ENCODE peak calls at places on chromosomes 1 and 21, in six cellular contexts. N, A, K, L, E and P are unnamed samples.

GRCh38 chr21:44534688-44535087 is 5.3 kb downstream of the KRTAP10-1 start:
- DNase-seq in N (no peak), A (no peak), K (no peak), L (no peak), E (no peak), P (no peak)

GRCh38 chr1:86487131-86487804 is 18.5 kb downstream of the CLCA1 start:
- DNase-seq in N (no peak), A (no peak), K (no peak), L (no peak), E (no peak), P (no peak)

GRCh38 chr21:43286196-43286595 is 117.4 kb downstream of the CRYAA start:
- DNase-seq in N (no peak), A (no peak), K (no peak), L (no peak), E (no peak), P (no peak)

GRCh38 chr21:41363370-41364270 is 1.8 kb downstream of the MX2 start:
- DNase-seq in N (no peak), A (no peak), K (no peak), L (no peak), E (no peak), P (no peak)

GRCh38 chr1:162179121-162179520 is 109.6 kb downstream of the NOS1AP start:
- DNase-seq in N (no peak), A (no peak), K (no peak), L (no peak), E (no peak), P (no peak)

GRCh38 chr1:3372317-3372716 is 82.1 kb upstream of the ARHGEF16 start:
- DNase-seq in N (no peak), A (no peak), K (no peak), L (no peak), E (no peak), P (no peak)

GRCh38 chr1:10564063-10564462 is 89.3 kb downstream of the PEX14 start:
- DNase-seq in N (no peak), A (no peak), K (no peak), L (no peak), E (no peak), P (no peak)

GRCh38 chr1:24849653-24850295 is 80.3 kb downstream of the RUNX3 start:
- DNase-seq in N (no peak), A (no peak), K (no peak), L (peak), E (no peak), P (no peak)

GRCh38 chr21:21434944-21435343 is 436.7 kb downstream of the NCAM2 start:
- DNase-seq in N (no peak), A (no peak), K (no peak), L (no peak), E (no peak), P (no peak)

GRCh38 chr1:92567211-92567868 is 80.6 kb upstream of the GFI1 start:
- DNase-seq in N (no peak), A (no peak), K (no peak), L (no peak), E (no peak), P (no peak)

GRCh38 chr1:108661030-108661609 is at the start of gene HENMT1:
- DNase-seq in N (no peak), A (peak), K (peak), L (peak), E (no peak), P (peak)

GRCh38 chr1:21567241-21568005 is 58.2 kb downstream of the ALPL start:
- DNase-seq in N (no peak), A (no peak), K (no peak), L (no peak), E (no peak), P (no peak)

GRCh38 chr1:23132033-23132432 is 36.6 kb downstream of the LUZP1 start:
- DNase-seq in N (no peak), A (no peak), K (no peak), L (no peak), E (no peak), P (no peak)

GRCh38 chr1:225811622-225812487 is 1.9 kb downstream of the EPHX1 start:
- DNase-seq in N (peak), A (peak), K (no peak), L (peak), E (peak), P (no peak)

GRCh38 chr1:116777831-116778830 is 23.9 kb downstream of the CD2 start:
- DNase-seq in N (no peak), A (no peak), K (no peak), L (peak), E (peak), P (no peak)

GRCh38 chr1:109490029-109490933 is 3.6 kb upstream of the CYB561D1 start:
- DNase-seq in N (peak), A (peak), K (no peak), L (peak), E (peak), P (no peak)

GRCh38 chr1:245060684-245061374 is 94.0 kb upstream of the KIF26B start:
- DNase-seq in N (no peak), A (no peak), K (no peak), L (no peak), E (peak), P (no peak)

GRCh38 chr1:121519042-121519755 is 334.4 kb downstream of the SRGAP2C start:
- DNase-seq in N (peak), A (peak), K (no peak), L (peak), E (peak), P (no peak)

GRCh38 chr1:110555807-110556470 is 37.0 kb upstream of the KCNA10 start:
- DNase-seq in N (no peak), A (no peak), K (no peak), L (peak), E (no peak), P (no peak)
- TF ChIP-seq CREB1 in N (no peak), A (no peak), K (no peak), L (no peak), E (no peak), P (no peak)

GRCh38 chr1:183349201-183349711 is 68.9 kb downstream of the NMNAT2 start:
- DNase-seq in N (no peak), A (no peak), K (no peak), L (peak), E (no peak), P (no peak)
- TF ChIP-seq CREB1 in N (no peak), A (no peak), K (no peak), L (no peak), E (no peak), P (no peak)

GRCh38 chr1:18069903-18070302 is 37.7 kb upstream of the IGSF21 start:
- DNase-seq in N (no peak), A (no peak), K (no peak), L (no peak), E (no peak), P (no peak)
- TF ChIP-seq CREB1 in N (no peak), A (no peak), K (no peak), L (no peak), E (no peak), P (no peak)

DNA sequence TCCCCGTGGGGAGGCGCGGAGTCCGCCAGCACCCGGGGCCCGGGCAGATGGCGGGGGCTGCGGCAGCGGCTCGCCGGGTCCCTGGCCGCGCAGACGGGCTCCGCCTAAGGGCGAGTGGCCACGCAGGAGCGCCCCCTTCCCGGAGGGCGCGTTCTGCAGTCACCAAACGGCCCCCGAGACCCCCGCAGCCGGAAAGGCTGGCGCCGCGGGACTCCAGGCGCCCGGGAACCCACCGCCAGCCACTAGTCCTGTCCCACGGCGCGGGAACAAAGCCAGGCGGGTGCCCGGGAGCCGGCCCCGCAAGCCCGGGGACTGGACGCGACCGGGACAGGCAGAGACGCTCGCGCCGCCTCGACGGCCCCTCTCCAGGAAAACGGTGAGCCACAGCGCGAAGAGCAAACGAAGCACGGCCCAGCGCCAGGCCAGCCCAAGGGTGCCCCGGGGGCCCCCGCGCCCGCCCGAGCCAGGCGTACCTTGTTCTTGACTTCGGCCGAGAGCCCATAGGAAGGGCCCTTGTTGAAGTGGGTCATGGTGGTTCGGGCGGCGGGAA is 470 bp downstream of the CNN3 start:
- DNase-seq in N (no peak), A (peak), K (no peak), L (peak), E (peak), P (no peak)
- TF ChIP-seq CREB1 in N (no peak), A (no peak), K (no peak), L (no peak), E (no peak), P (no peak)